ENCODE peak calls at places on chromosomes 1 and 21, in four cellular contexts. One of them, this sample, is unnamed.

GRCh38 chr1:42815938-42816599 is 853 bp upstream of the ERMAP start:
- DNase-seq in tibial nerve: no peak
- DNase-seq in upper lobe of right lung: no peak
- DNase-seq in PC-3: peak; percentile 14
- DNase-seq in this sample: no peak

GRCh38 chr1:211638723-211639122 is 36.7 kb downstream of the NEK2 start:
- DNase-seq in upper lobe of right lung: no peak
- DNase-seq in tibial nerve: no peak
- DNase-seq in PC-3: no peak
- DNase-seq in this sample: no peak

GRCh38 chr1:2504949-2505272 is 21.5 kb downstream of the PANK4 start:
- DNase-seq in tibial nerve: no peak
- DNase-seq in upper lobe of right lung: no peak
- DNase-seq in PC-3: no peak
- DNase-seq in this sample: no peak

GRCh38 chr21:44987301-44987885 is 47.6 kb downstream of the SLX9 start:
- DNase-seq in tibial nerve: no peak
- DNase-seq in upper lobe of right lung: peak; percentile 60
- DNase-seq in PC-3: no peak
- DNase-seq in this sample: no peak

GRCh38 chr1:159922499-159923202 is 2.7 kb downstream of the TAGLN2 start:
- DNase-seq in PC-3: no peak
- DNase-seq in tibial nerve: no peak
- DNase-seq in upper lobe of right lung: peak; percentile 83
- DNase-seq in this sample: no peak

GRCh38 chr1:73980324-73981040 is 217.5 kb downstream of the LRRIQ3 start:
- DNase-seq in upper lobe of right lung: no peak
- DNase-seq in PC-3: peak; percentile 32
- DNase-seq in tibial nerve: no peak
- DNase-seq in this sample: no peak

GRCh38 chr1:194598098-194598497 is 1411.7 kb upstream of the B3GALT2 start:
- DNase-seq in upper lobe of right lung: no peak
- DNase-seq in tibial nerve: no peak
- DNase-seq in PC-3: no peak
- DNase-seq in this sample: no peak

GRCh38 chr1:47758341-47759237 is 238.6 kb downstream of the TRABD2B start:
- DNase-seq in PC-3: no peak
- DNase-seq in upper lobe of right lung: no peak
- DNase-seq in tibial nerve: peak; percentile 31
- DNase-seq in this sample: no peak

GRCh38 chr1:93519196-93519825 is 71.4 kb downstream of the FNBP1L start:
- DNase-seq in PC-3: peak; percentile 91
- DNase-seq in tibial nerve: no peak
- DNase-seq in upper lobe of right lung: no peak
- DNase-seq in this sample: no peak

GRCh38 chr21:23008803-23009202 is 2010.6 kb downstream of the NCAM2 start:
- DNase-seq in upper lobe of right lung: no peak
- DNase-seq in PC-3: no peak
- DNase-seq in tibial nerve: no peak
- DNase-seq in this sample: no peak

GRCh38 chr1:224454337-224455055 is 19.9 kb upstream of the WDR26 start:
- DNase-seq in upper lobe of right lung: no peak
- DNase-seq in tibial nerve: no peak
- DNase-seq in PC-3: peak; percentile 95
- DNase-seq in this sample: no peak

GRCh38 chr1:54018635-54019034 is 649 bp upstream of the LDLRAD1 start:
- DNase-seq in PC-3: no peak
- DNase-seq in upper lobe of right lung: no peak
- DNase-seq in tibial nerve: no peak
- DNase-seq in this sample: no peak

GRCh38 chr1:111448482-111448917 is 556 bp downstream of the WDR77 start:
- DNase-seq in tibial nerve: no peak
- DNase-seq in PC-3: peak; percentile 34
- DNase-seq in upper lobe of right lung: no peak
- DNase-seq in this sample: peak; percentile 7

GRCh38 chr1:26122988-26123973 is 11.7 kb downstream of the PDIK1L start:
- DNase-seq in tibial nerve: no peak
- DNase-seq in PC-3: peak; percentile 78
- DNase-seq in upper lobe of right lung: no peak
- DNase-seq in this sample: no peak

GRCh38 chr1:156618853-156619581 is at the start of gene HAPLN2:
- DNase-seq in PC-3: peak; percentile 60
- DNase-seq in upper lobe of right lung: peak; percentile 35
- DNase-seq in tibial nerve: no peak
- DNase-seq in this sample: no peak

GRCh38 chr21:35854281-35854680 is 206.0 kb downstream of the SETD4 start:
- DNase-seq in upper lobe of right lung: no peak
- DNase-seq in PC-3: no peak
- DNase-seq in tibial nerve: no peak
- DNase-seq in this sample: no peak

GRCh38 chr1:47937586-47937985 is 59.6 kb downstream of the TRABD2B start:
- DNase-seq in upper lobe of right lung: no peak
- DNase-seq in PC-3: no peak
- DNase-seq in tibial nerve: no peak
- DNase-seq in this sample: no peak

GRCh38 chr1:228032041-228032440 is 25.2 kb downstream of the WNT3A start:
- DNase-seq in PC-3: no peak
- DNase-seq in upper lobe of right lung: peak; percentile 40
- DNase-seq in tibial nerve: no peak
- DNase-seq in this sample: no peak

GRCh38 chr1:63327417-63328139 is 5.2 kb downstream of the FOXD3 start:
- DNase-seq in tibial nerve: no peak
- DNase-seq in PC-3: peak; percentile 79
- DNase-seq in upper lobe of right lung: peak; percentile 82
- DNase-seq in this sample: no peak

GRCh38 chr1:229879746-229880145 is 187.3 kb upstream of the GALNT2 start:
- DNase-seq in PC-3: no peak
- DNase-seq in tibial nerve: no peak
- DNase-seq in upper lobe of right lung: no peak
- DNase-seq in this sample: no peak

GRCh38 chr21:33033094-33033951 is 7.6 kb downstream of the OLIG2 start:
- DNase-seq in tibial nerve: no peak
- DNase-seq in PC-3: no peak
- DNase-seq in upper lobe of right lung: no peak
- DNase-seq in this sample: no peak

GRCh38 chr1:44616991-44617702 is 57.1 kb downstream of the TMEM53 start:
- DNase-seq in upper lobe of right lung: no peak
- DNase-seq in tibial nerve: no peak
- DNase-seq in PC-3: no peak
- DNase-seq in this sample: no peak

GRCh38 chr21:28541371-28542112 is 451.1 kb downstream of the LTN1 start:
- DNase-seq in tibial nerve: no peak
- DNase-seq in upper lobe of right lung: no peak
- DNase-seq in PC-3: no peak
- DNase-seq in this sample: no peak

GRCh38 chr1:91900538-91900937 is 14.6 kb upstream of the TGFBR3 start:
- DNase-seq in upper lobe of right lung: no peak
- DNase-seq in PC-3: peak; percentile 89
- DNase-seq in tibial nerve: no peak
- DNase-seq in this sample: no peak

GRCh38 chr1:77830946-77831345 is 51.5 kb downstream of the MIGA1 start:
- DNase-seq in tibial nerve: no peak
- DNase-seq in upper lobe of right lung: no peak
- DNase-seq in PC-3: no peak
- DNase-seq in this sample: no peak

GRCh38 chr1:212438831-212439237 is 6.1 kb downstream of the NENF start:
- DNase-seq in PC-3: no peak
- DNase-seq in upper lobe of right lung: no peak
- DNase-seq in tibial nerve: no peak
- DNase-seq in this sample: no peak

GRCh38 chr1:91278754-91279153 is 125.9 kb downstream of the HFM1 start:
- DNase-seq in tibial nerve: no peak
- DNase-seq in PC-3: peak; percentile 25
- DNase-seq in upper lobe of right lung: no peak
- DNase-seq in this sample: no peak

GRCh38 chr21:41025057-41025390 is 142.9 kb upstream of the BACE2 start:
- DNase-seq in PC-3: no peak
- DNase-seq in tibial nerve: no peak
- DNase-seq in upper lobe of right lung: no peak
- DNase-seq in this sample: no peak

GRCh38 chr1:171422489-171422888 is 62.8 kb upstream of the PRRC2C start:
- DNase-seq in upper lobe of right lung: no peak
- DNase-seq in tibial nerve: no peak
- DNase-seq in PC-3: peak; percentile 61
- DNase-seq in this sample: no peak

GRCh38 chr1:229624906-229625871 is 733 bp downstream of the TAF5L start:
- DNase-seq in tibial nerve: no peak
- DNase-seq in upper lobe of right lung: peak; percentile 84
- DNase-seq in PC-3: peak; percentile 70
- DNase-seq in this sample: peak; percentile 52

GRCh38 chr1:31476891-31477846 is 64.2 kb downstream of the SERINC2 start:
- DNase-seq in upper lobe of right lung: no peak
- DNase-seq in PC-3: peak; percentile 77
- DNase-seq in tibial nerve: no peak
- DNase-seq in this sample: no peak

GRCh38 chr1:89870998-89871397 is 50.2 kb downstream of the LRRC8D start:
- DNase-seq in tibial nerve: no peak
- DNase-seq in PC-3: no peak
- DNase-seq in upper lobe of right lung: no peak
- DNase-seq in this sample: no peak

GRCh38 chr1:17403081-17403480 is 31.1 kb downstream of the PADI6 start:
- DNase-seq in tibial nerve: no peak
- DNase-seq in upper lobe of right lung: no peak
- DNase-seq in PC-3: peak; percentile 72
- DNase-seq in this sample: no peak

GRCh38 chr1:143611159-143611558 is 360.6 kb downstream of the FAM72C start:
- DNase-seq in upper lobe of right lung: no peak
- DNase-seq in PC-3: no peak
- DNase-seq in tibial nerve: no peak
- DNase-seq in this sample: no peak

GRCh38 chr1:155127105-155127671 is 488 bp upstream of the EFNA1 start:
- DNase-seq in upper lobe of right lung: peak; percentile 91
- DNase-seq in tibial nerve: peak; percentile 53
- DNase-seq in PC-3: peak; percentile 86
- DNase-seq in this sample: no peak

GRCh38 chr1:202932476-202932875 is 5.4 kb upstream of the KLHL12 start:
- DNase-seq in upper lobe of right lung: no peak
- DNase-seq in PC-3: no peak
- DNase-seq in tibial nerve: no peak
- DNase-seq in this sample: no peak

GRCh38 chr1:202934755-202935154 is 7.7 kb upstream of the KLHL12 start:
- DNase-seq in tibial nerve: no peak
- DNase-seq in upper lobe of right lung: no peak
- DNase-seq in PC-3: no peak
- DNase-seq in this sample: no peak

GRCh38 chr1:202938287-202938925 is 11.4 kb upstream of the KLHL12 start:
- DNase-seq in upper lobe of right lung: no peak
- DNase-seq in PC-3: no peak
- DNase-seq in tibial nerve: no peak
- DNase-seq in this sample: no peak

GRCh38 chr1:202940561-202940960 is 13.5 kb upstream of the KLHL12 start:
- DNase-seq in upper lobe of right lung: no peak
- DNase-seq in tibial nerve: no peak
- DNase-seq in PC-3: no peak
- DNase-seq in this sample: no peak

GRCh38 chr1:202935863-202936262 is 8.8 kb upstream of the KLHL12 start:
- DNase-seq in upper lobe of right lung: no peak
- DNase-seq in tibial nerve: no peak
- DNase-seq in PC-3: no peak
- DNase-seq in this sample: no peak
- H3K9me3 ChIP-seq in upper lobe of right lung: no peaks in the 10 kb centered on the region
- H3K9me3 ChIP-seq in tibial nerve: no peaks in the 10 kb centered on the region
- H3K9me3 ChIP-seq in PC-3: peaks cover 5% of the 10 kb centered on the region
- H3K9me3 ChIP-seq in this sample: no peaks in the 10 kb centered on the region

GRCh38 chr1:4551706-4552105 is 102.7 kb upstream of the AJAP1 start:
- DNase-seq in upper lobe of right lung: no peak
- DNase-seq in PC-3: no peak
- DNase-seq in tibial nerve: no peak
- DNase-seq in this sample: no peak
- H3K9me3 ChIP-seq in upper lobe of right lung: no peaks in the 10 kb centered on the region
- H3K9me3 ChIP-seq in PC-3: peaks cover 5% of the 10 kb centered on the region
- H3K9me3 ChIP-seq in tibial nerve: no peaks in the 10 kb centered on the region
- H3K9me3 ChIP-seq in this sample: no peaks in the 10 kb centered on the region

DNA sequence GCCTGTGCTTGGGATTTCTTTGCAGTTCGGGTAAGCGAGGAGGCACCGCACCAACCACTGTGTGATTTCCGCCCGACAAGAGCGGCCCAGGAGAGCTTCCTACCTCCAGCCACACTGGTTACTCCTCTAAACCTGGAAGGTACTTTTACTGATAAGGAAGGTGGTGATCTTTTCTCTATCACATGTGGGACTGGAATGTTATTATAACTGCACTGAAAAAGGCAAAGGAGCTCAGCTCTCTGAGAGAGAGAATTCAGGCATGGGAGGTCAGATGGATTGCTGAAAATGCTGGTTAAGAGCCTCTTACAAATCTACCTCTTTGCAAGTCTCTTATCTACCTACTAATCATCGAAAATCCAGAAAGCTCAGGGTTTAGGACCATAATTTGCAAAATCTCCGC is 7.7 kb upstream of the KCNE1 start:
- DNase-seq in tibial nerve: no peak
- DNase-seq in upper lobe of right lung: no peak
- DNase-seq in PC-3: no peak
- DNase-seq in this sample: no peak
- H3K9me3 ChIP-seq in tibial nerve: no peaks in the 10 kb centered on the region
- H3K9me3 ChIP-seq in upper lobe of right lung: no peaks in the 10 kb centered on the region
- H3K9me3 ChIP-seq in PC-3: no peaks in the 10 kb centered on the region
- H3K9me3 ChIP-seq in this sample: no peaks in the 10 kb centered on the region

GRCh38 chr21:27017251-27017650 is 50.4 kb upstream of the ADAMTS5 start:
- DNase-seq in tibial nerve: no peak
- DNase-seq in upper lobe of right lung: no peak
- DNase-seq in PC-3: no peak
- DNase-seq in this sample: no peak
- H3K9me3 ChIP-seq in tibial nerve: no peaks in the 10 kb centered on the region
- H3K9me3 ChIP-seq in upper lobe of right lung: no peaks in the 10 kb centered on the region
- H3K9me3 ChIP-seq in PC-3: no peaks in the 10 kb centered on the region
- H3K9me3 ChIP-seq in this sample: no peaks in the 10 kb centered on the region

DNA sequence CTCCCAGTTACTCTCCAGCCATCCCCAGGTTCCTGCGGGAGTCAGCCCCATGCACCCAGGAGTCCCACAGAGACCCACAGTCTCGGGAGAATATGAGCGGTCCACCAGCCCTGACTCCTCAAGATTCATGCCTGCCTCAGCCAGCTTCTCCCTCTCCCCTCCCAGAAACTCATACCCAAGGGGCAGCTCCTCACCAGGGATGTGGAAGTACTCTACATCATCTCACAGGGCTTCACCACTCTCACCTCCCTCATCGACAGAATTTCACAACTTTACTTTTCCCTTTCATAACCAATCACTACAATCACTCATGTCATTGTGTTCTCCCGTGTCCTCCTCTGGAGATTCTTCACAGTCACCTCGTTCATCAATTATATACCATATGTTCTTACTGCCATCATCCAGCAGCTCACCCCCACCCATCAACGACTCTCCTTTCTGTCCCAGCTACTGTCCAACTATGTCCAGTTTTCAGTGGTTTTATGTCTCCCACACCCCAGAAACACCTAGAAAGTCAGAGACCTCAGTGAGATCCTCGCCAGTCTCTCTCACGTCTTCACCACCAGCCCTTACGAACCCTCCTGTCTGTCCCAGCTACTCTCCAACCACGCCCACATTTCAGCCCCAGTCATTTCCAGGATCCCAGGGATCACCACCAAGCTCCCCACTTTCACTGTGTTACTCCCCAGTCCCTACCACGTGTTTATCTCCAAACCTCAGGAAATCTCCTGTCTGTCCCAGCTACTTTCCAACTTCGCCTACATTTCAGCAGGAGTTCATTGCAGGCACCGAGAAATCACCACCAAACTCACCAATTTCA is 1530.1 kb upstream of the TPTE start:
- DNase-seq in tibial nerve: no peak
- DNase-seq in upper lobe of right lung: no peak
- DNase-seq in PC-3: peak; percentile 1
- DNase-seq in this sample: no peak
- H3K9me3 ChIP-seq in tibial nerve: no peaks in the 10 kb centered on the region
- H3K9me3 ChIP-seq in upper lobe of right lung: no peaks in the 10 kb centered on the region
- H3K9me3 ChIP-seq in PC-3: no peaks in the 10 kb centered on the region
- H3K9me3 ChIP-seq in this sample: peaks cover 4% of the 10 kb centered on the region

This sample was measured in T-helper 17 cell.